ENCODE peak calls at places on chromosomes 13 and 19, in nine cellular contexts. One of them, this sample, is unnamed.
A peak's percentile ranks its signal among the peaks of the same experiment; 100 is the strongest.

GRCh38 chr19:35090795-35091214 is 24.8 kb upstream of the FXYD3 start:
- DNase-seq in left lung: no peak
- DNase-seq in neural progenitor cell: peak; percentile 66
- DNase-seq in small intestine: no peak
- DNase-seq in right lobe of liver: peak; percentile 73
- DNase-seq in uterus: no peak
- DNase-seq in spleen: no peak
- DNase-seq in colonic mucosa: no peak
- DNase-seq in tibial artery: no peak
- DNase-seq in this sample: no peak

GRCh38 chr13:76667551-76667950 is 218.7 kb downstream of the KCTD12 start:
- DNase-seq in neural progenitor cell: no peak
- DNase-seq in spleen: no peak
- DNase-seq in colonic mucosa: peak; percentile 21
- DNase-seq in small intestine: peak; percentile 4
- DNase-seq in uterus: no peak
- DNase-seq in left lung: no peak
- DNase-seq in right lobe of liver: no peak
- DNase-seq in tibial artery: no peak
- DNase-seq in this sample: no peak

GRCh38 chr19:36136975-36137686 is 2.7 kb upstream of the CAPNS1 start:
- DNase-seq in right lobe of liver: peak; percentile 85
- DNase-seq in uterus: no peak
- DNase-seq in left lung: peak; percentile 83
- DNase-seq in tibial artery: peak; percentile 90
- DNase-seq in spleen: no peak
- DNase-seq in colonic mucosa: peak; percentile 84
- DNase-seq in small intestine: peak; percentile 94
- DNase-seq in neural progenitor cell: no peak
- DNase-seq in this sample: peak; percentile 90

GRCh38 chr19:50817941-50818858 is 5.4 kb downstream of the KLK1 start:
- DNase-seq in spleen: peak; percentile 88
- DNase-seq in uterus: no peak
- DNase-seq in right lobe of liver: no peak
- DNase-seq in small intestine: peak; percentile 80
- DNase-seq in tibial artery: no peak
- DNase-seq in colonic mucosa: peak; percentile 93
- DNase-seq in neural progenitor cell: peak; percentile 92
- DNase-seq in left lung: no peak
- DNase-seq in this sample: no peak

GRCh38 chr19:7657047-7657779 is 11.6 kb upstream of the RETN start:
- DNase-seq in tibial artery: no peak
- DNase-seq in spleen: no peak
- DNase-seq in neural progenitor cell: peak; percentile 26
- DNase-seq in uterus: no peak
- DNase-seq in right lobe of liver: no peak
- DNase-seq in colonic mucosa: no peak
- DNase-seq in left lung: peak; percentile 76
- DNase-seq in small intestine: no peak
- DNase-seq in this sample: no peak

GRCh38 chr13:111006508-111007031 is 91.7 kb upstream of the ANKRD10 start:
- DNase-seq in small intestine: no peak
- DNase-seq in colonic mucosa: peak; percentile 51
- DNase-seq in right lobe of liver: no peak
- DNase-seq in spleen: no peak
- DNase-seq in left lung: peak; percentile 87
- DNase-seq in neural progenitor cell: peak; percentile 37
- DNase-seq in uterus: peak; percentile 82
- DNase-seq in tibial artery: peak; percentile 94
- DNase-seq in this sample: peak; percentile 93

GRCh38 chr13:25249001-25249543 is 38.2 kb downstream of the MTMR6 start:
- DNase-seq in right lobe of liver: no peak
- DNase-seq in neural progenitor cell: peak; percentile 53
- DNase-seq in uterus: no peak
- DNase-seq in small intestine: peak; percentile 4
- DNase-seq in colonic mucosa: no peak
- DNase-seq in spleen: no peak
- DNase-seq in tibial artery: no peak
- DNase-seq in left lung: no peak
- DNase-seq in this sample: no peak

GRCh38 chr13:97257228-97257755 is 35.2 kb downstream of the MBNL2 start:
- DNase-seq in right lobe of liver: no peak
- DNase-seq in small intestine: no peak
- DNase-seq in neural progenitor cell: no peak
- DNase-seq in tibial artery: no peak
- DNase-seq in uterus: no peak
- DNase-seq in spleen: no peak
- DNase-seq in left lung: no peak
- DNase-seq in colonic mucosa: no peak
- DNase-seq in this sample: no peak

GRCh38 chr13:30173301-30173605 is 134.1 kb downstream of the KATNAL1 start:
- DNase-seq in right lobe of liver: no peak
- DNase-seq in neural progenitor cell: no peak
- DNase-seq in left lung: no peak
- DNase-seq in colonic mucosa: no peak
- DNase-seq in small intestine: no peak
- DNase-seq in tibial artery: no peak
- DNase-seq in spleen: no peak
- DNase-seq in uterus: no peak
- DNase-seq in this sample: no peak

GRCh38 chr19:52200044-52200443 is 10.2 kb downstream of the PPP2R1A start:
- DNase-seq in colonic mucosa: no peak
- DNase-seq in left lung: no peak
- DNase-seq in right lobe of liver: no peak
- DNase-seq in neural progenitor cell: no peak
- DNase-seq in uterus: peak; percentile 57
- DNase-seq in spleen: no peak
- DNase-seq in small intestine: no peak
- DNase-seq in tibial artery: peak; percentile 76
- DNase-seq in this sample: no peak
- H3K4me1 ChIP-seq in colonic mucosa: no peaks in the 10 kb centered on the region
- H3K4me1 ChIP-seq in left lung: no peaks in the 10 kb centered on the region
- H3K4me1 ChIP-seq in right lobe of liver: no peaks in the 10 kb centered on the region
- H3K4me1 ChIP-seq in neural progenitor cell: no peaks in the 10 kb centered on the region
- H3K4me1 ChIP-seq in uterus: peaks cover 11% of the 10 kb centered on the region
- H3K4me1 ChIP-seq in spleen: peaks cover 23% of the 10 kb centered on the region
- H3K4me1 ChIP-seq in small intestine: no peaks in the 10 kb centered on the region
- H3K4me1 ChIP-seq in tibial artery: peaks cover 71% of the 10 kb centered on the region
- H3K4me1 ChIP-seq in this sample: peaks cover 10% of the 10 kb centered on the region

DNA sequence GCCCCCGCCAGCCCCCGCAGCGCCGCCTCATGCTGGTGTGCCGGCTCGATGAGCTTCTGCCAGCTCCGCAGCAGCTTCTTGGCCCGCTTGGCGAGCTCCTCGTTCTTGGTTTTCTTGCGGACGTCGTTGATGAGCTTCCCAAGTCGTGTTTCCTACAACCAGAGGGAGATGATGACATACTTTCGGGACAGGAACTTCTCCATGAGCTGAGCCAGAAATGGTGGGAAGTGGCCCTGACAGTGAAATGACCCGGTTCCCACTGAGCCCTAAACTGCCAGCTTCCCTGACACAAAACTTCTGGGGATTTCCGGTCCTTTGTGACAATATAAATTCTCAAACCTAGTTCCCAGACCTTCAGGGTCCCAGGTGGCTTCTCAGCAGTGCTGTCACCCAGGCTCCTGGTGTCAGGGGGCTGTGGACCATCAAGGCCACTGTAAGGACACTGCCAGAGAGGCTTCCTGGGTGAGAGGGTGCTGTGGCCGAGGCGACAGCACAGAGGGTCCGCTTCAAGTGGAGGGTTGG is 5.4 kb upstream of the SLC35E1 start:
- DNase-seq in left lung: no peak
- DNase-seq in tibial artery: no peak
- DNase-seq in colonic mucosa: no peak
- DNase-seq in small intestine: no peak
- DNase-seq in uterus: no peak
- DNase-seq in right lobe of liver: no peak
- DNase-seq in neural progenitor cell: no peak
- DNase-seq in spleen: no peak
- DNase-seq in this sample: no peak
- H3K4me3 ChIP-seq in left lung: no peak overlapping the region
- H3K4me3 ChIP-seq in tibial artery: no peak overlapping the region
- H3K4me3 ChIP-seq in colonic mucosa: no peak overlapping the region
- H3K4me3 ChIP-seq in small intestine: no peak overlapping the region
- H3K4me3 ChIP-seq in uterus: no peak overlapping the region
- H3K4me3 ChIP-seq in right lobe of liver: no peak overlapping the region
- H3K4me3 ChIP-seq in neural progenitor cell: no peak overlapping the region
- H3K4me3 ChIP-seq in spleen: no peak overlapping the region
- H3K4me3 ChIP-seq in this sample: no peak overlapping the region

GRCh38 chr13:33796095-33796494 is 21.9 kb upstream of the RFC3 start:
- DNase-seq in neural progenitor cell: no peak
- DNase-seq in left lung: no peak
- DNase-seq in uterus: no peak
- DNase-seq in tibial artery: no peak
- DNase-seq in spleen: no peak
- DNase-seq in colonic mucosa: no peak
- DNase-seq in right lobe of liver: no peak
- DNase-seq in small intestine: no peak
- DNase-seq in this sample: no peak
- H3K4me1 ChIP-seq in neural progenitor cell: peaks cover 12% of the 10 kb centered on the region
- H3K4me1 ChIP-seq in left lung: peaks cover 4% of the 10 kb centered on the region
- H3K4me1 ChIP-seq in uterus: no peaks in the 10 kb centered on the region
- H3K4me1 ChIP-seq in tibial artery: peaks cover 22% of the 10 kb centered on the region
- H3K4me1 ChIP-seq in spleen: no peaks in the 10 kb centered on the region
- H3K4me1 ChIP-seq in colonic mucosa: no peaks in the 10 kb centered on the region
- H3K4me1 ChIP-seq in right lobe of liver: no peaks in the 10 kb centered on the region
- H3K4me1 ChIP-seq in small intestine: no peaks in the 10 kb centered on the region
- H3K4me1 ChIP-seq in this sample: no peaks in the 10 kb centered on the region

GRCh38 chr19:51993422-51993821 is 6.8 kb upstream of the ZNF350 start:
- DNase-seq in tibial artery: no peak
- DNase-seq in uterus: no peak
- DNase-seq in small intestine: no peak
- DNase-seq in spleen: no peak
- DNase-seq in neural progenitor cell: no peak
- DNase-seq in colonic mucosa: no peak
- DNase-seq in right lobe of liver: no peak
- DNase-seq in left lung: no peak
- DNase-seq in this sample: no peak
- H3K4me3 ChIP-seq in tibial artery: no peak overlapping the region
- H3K4me3 ChIP-seq in uterus: no peak overlapping the region
- H3K4me3 ChIP-seq in small intestine: no peak overlapping the region
- H3K4me3 ChIP-seq in spleen: no peak overlapping the region
- H3K4me3 ChIP-seq in neural progenitor cell: no peak overlapping the region
- H3K4me3 ChIP-seq in colonic mucosa: no peak overlapping the region
- H3K4me3 ChIP-seq in right lobe of liver: no peak overlapping the region
- H3K4me3 ChIP-seq in left lung: no peak overlapping the region
- H3K4me3 ChIP-seq in this sample: peak overlapping the region; percentile 2

GRCh38 chr13:48801255-48801654 is 147.5 kb downstream of the CYSLTR2 start:
- DNase-seq in left lung: no peak
- DNase-seq in uterus: no peak
- DNase-seq in neural progenitor cell: no peak
- DNase-seq in colonic mucosa: no peak
- DNase-seq in spleen: no peak
- DNase-seq in tibial artery: no peak
- DNase-seq in small intestine: no peak
- DNase-seq in right lobe of liver: no peak
- DNase-seq in this sample: no peak
- H3K4me1 ChIP-seq in left lung: no peaks in the 10 kb centered on the region
- H3K4me1 ChIP-seq in uterus: no peaks in the 10 kb centered on the region
- H3K4me1 ChIP-seq in neural progenitor cell: no peaks in the 10 kb centered on the region
- H3K4me1 ChIP-seq in colonic mucosa: no peaks in the 10 kb centered on the region
- H3K4me1 ChIP-seq in spleen: no peaks in the 10 kb centered on the region
- H3K4me1 ChIP-seq in tibial artery: no peaks in the 10 kb centered on the region
- H3K4me1 ChIP-seq in small intestine: no peaks in the 10 kb centered on the region
- H3K4me1 ChIP-seq in right lobe of liver: no peaks in the 10 kb centered on the region
- H3K4me1 ChIP-seq in this sample: no peaks in the 10 kb centered on the region

GRCh38 chr13:32281083-32281482 is 34.1 kb downstream of the ZAR1L start:
- DNase-seq in tibial artery: no peak
- DNase-seq in right lobe of liver: no peak
- DNase-seq in left lung: no peak
- DNase-seq in colonic mucosa: no peak
- DNase-seq in uterus: no peak
- DNase-seq in small intestine: no peak
- DNase-seq in spleen: no peak
- DNase-seq in neural progenitor cell: no peak
- DNase-seq in this sample: no peak

GRCh38 chr13:32282096-32282711 is 33.0 kb downstream of the ZAR1L start:
- DNase-seq in uterus: no peak
- DNase-seq in neural progenitor cell: no peak
- DNase-seq in colonic mucosa: no peak
- DNase-seq in tibial artery: no peak
- DNase-seq in right lobe of liver: no peak
- DNase-seq in small intestine: no peak
- DNase-seq in spleen: no peak
- DNase-seq in left lung: no peak
- DNase-seq in this sample: no peak

GRCh38 chr13:32284927-32285632 is 30.1 kb downstream of the ZAR1L start:
- DNase-seq in small intestine: no peak
- DNase-seq in colonic mucosa: no peak
- DNase-seq in left lung: no peak
- DNase-seq in tibial artery: no peak
- DNase-seq in right lobe of liver: no peak
- DNase-seq in spleen: no peak
- DNase-seq in uterus: no peak
- DNase-seq in neural progenitor cell: peak; percentile 44
- DNase-seq in this sample: no peak

DNA sequence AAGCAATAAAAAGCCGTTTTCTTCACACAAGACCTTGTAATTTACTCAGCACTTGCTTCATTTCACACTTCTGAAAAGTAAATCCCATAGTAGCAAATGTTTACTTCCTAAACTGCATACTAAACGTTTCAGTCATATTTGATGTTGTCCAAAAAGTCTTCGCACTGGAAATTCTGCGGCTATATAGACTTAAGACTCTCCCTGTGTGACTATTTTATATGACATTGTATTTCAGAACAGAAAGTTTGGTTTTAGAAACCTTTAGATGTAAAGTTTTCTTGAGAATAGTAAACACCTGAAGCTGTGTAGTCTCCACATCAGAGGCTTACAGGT is 29.6 kb downstream of the ZAR1L start:
- DNase-seq in colonic mucosa: no peak
- DNase-seq in tibial artery: no peak
- DNase-seq in left lung: no peak
- DNase-seq in right lobe of liver: no peak
- DNase-seq in uterus: no peak
- DNase-seq in small intestine: no peak
- DNase-seq in spleen: no peak
- DNase-seq in neural progenitor cell: no peak
- DNase-seq in this sample: no peak
- H3K4me3 ChIP-seq in colonic mucosa: no peak overlapping the region
- H3K4me3 ChIP-seq in tibial artery: no peak overlapping the region
- H3K4me3 ChIP-seq in left lung: no peak overlapping the region
- H3K4me3 ChIP-seq in right lobe of liver: no peak overlapping the region
- H3K4me3 ChIP-seq in uterus: no peak overlapping the region
- H3K4me3 ChIP-seq in small intestine: no peak overlapping the region
- H3K4me3 ChIP-seq in spleen: no peak overlapping the region
- H3K4me3 ChIP-seq in neural progenitor cell: no peak overlapping the region
- H3K4me3 ChIP-seq in this sample: no peak overlapping the region

GRCh38 chr19:1206733-1207301 is 1.2 kb downstream of the STK11 start:
- DNase-seq in right lobe of liver: no peak
- DNase-seq in tibial artery: no peak
- DNase-seq in spleen: peak; percentile 90
- DNase-seq in colonic mucosa: peak; percentile 62
- DNase-seq in neural progenitor cell: no peak
- DNase-seq in uterus: no peak
- DNase-seq in left lung: no peak
- DNase-seq in small intestine: peak; percentile 55
- DNase-seq in this sample: peak; percentile 78
- H3K4me1 ChIP-seq in right lobe of liver: no peaks in the 10 kb centered on the region
- H3K4me1 ChIP-seq in tibial artery: peaks cover 42% of the 10 kb centered on the region
- H3K4me1 ChIP-seq in spleen: peaks cover 65% of the 10 kb centered on the region
- H3K4me1 ChIP-seq in colonic mucosa: peaks cover 25% of the 10 kb centered on the region
- H3K4me1 ChIP-seq in neural progenitor cell: peaks cover 17% of the 10 kb centered on the region
- H3K4me1 ChIP-seq in uterus: peaks cover 14% of the 10 kb centered on the region
- H3K4me1 ChIP-seq in left lung: peaks cover 14% of the 10 kb centered on the region
- H3K4me1 ChIP-seq in small intestine: peaks cover 6% of the 10 kb centered on the region
- H3K4me1 ChIP-seq in this sample: peaks cover 28% of the 10 kb centered on the region